ENCODE peak calls at places on chromosomes 3 and 15, in ten cellular contexts. B is breast epithelium, U is aorta, V is cardiac muscle cell, M is brain microvascular endothelial cell, F is SJSA1, C is lung, Q is IMR-90, A is SJCRH30, X is sigmoid colon. D is an unnamed sample.

GRCh38 chr3:141881702-141882101 is 5.3 kb downstream of the ATP1B3 start:
- DNase-seq in Q (no peak), F (no peak), M (no peak), V (no peak), U (no peak), X (no peak), A (no peak), B (no peak), C (no peak), D (no peak)

GRCh38 chr3:141789281-141789680 is 26.1 kb downstream of the GRK7 start:
- DNase-seq in F (no peak), M (no peak), X (no peak), A (peak), B (no peak), Q (no peak), U (no peak), V (no peak), C (no peak), D (no peak)

GRCh38 chr15:49037546-49037940 is 8.7 kb downstream of the SECISBP2L start:
- DNase-seq in V (no peak), U (no peak), B (no peak), C (no peak), Q (no peak), X (no peak), F (no peak), A (no peak), M (no peak), D (no peak)

GRCh38 chr3:11145888-11146287 is 8.4 kb upstream of the HRH1 start:
- DNase-seq in X (no peak), A (no peak), V (no peak), U (no peak), C (no peak), F (no peak), B (no peak), Q (peak), M (peak), D (no peak)

GRCh38 chr3:17158941-17159682 is 274.4 kb downstream of the PLCL2 start:
- DNase-seq in A (no peak), M (no peak), Q (peak), U (no peak), X (no peak), V (peak), C (no peak), B (no peak), F (no peak), D (no peak)

GRCh38 chr3:195240171-195240701 is 30.7 kb downstream of the XXYLT1 start:
- DNase-seq in F (peak), X (peak), M (no peak), U (peak), B (no peak), Q (no peak), C (peak), A (no peak), V (no peak), D (peak)

GRCh38 chr3:26350853-26351252 is 271.7 kb upstream of the LRRC3B start:
- DNase-seq in Q (no peak), A (no peak), F (no peak), U (no peak), B (no peak), V (no peak), M (no peak), X (no peak), C (no peak), D (no peak)

GRCh38 chr3:50267280-50267913 is 1.6 kb upstream of the SEMA3B start:
- DNase-seq in F (no peak), U (peak), A (peak), Q (no peak), M (no peak), C (peak), V (peak), B (no peak), X (peak), D (peak)

GRCh38 chr3:62186967-62187366 is 186.4 kb downstream of the FEZF2 start:
- DNase-seq in M (no peak), U (no peak), C (no peak), B (no peak), Q (peak), V (peak), F (no peak), A (no peak), X (no peak), D (no peak)

GRCh38 chr3:64687781-64688515 is at the start of gene ADAMTS9:
- DNase-seq in M (peak), C (peak), X (peak), U (peak), A (peak), Q (peak), V (peak), B (peak), F (peak), D (peak)

GRCh38 chr15:43958894-43959330 is 132.1 kb downstream of the WDR76 start:
- DNase-seq in C (no peak), V (no peak), A (no peak), U (no peak), Q (peak), B (no peak), X (no peak), F (no peak), M (peak), D (no peak)

GRCh38 chr15:34341922-34342736 is 807 bp downstream of the NOP10 start:
- DNase-seq in Q (no peak), X (no peak), M (no peak), V (no peak), C (no peak), B (no peak), A (no peak), U (no peak), F (no peak), D (no peak)

GRCh38 chr3:127212711-127213110 is 19.8 kb downstream of the PRR23E start:
- DNase-seq in F (peak), Q (no peak), M (no peak), B (no peak), V (no peak), X (peak), A (no peak), U (no peak), C (peak), D (no peak)

GRCh38 chr3:196677929-196678328 is 34.1 kb downstream of the CEP19 start:
- DNase-seq in F (no peak), B (no peak), A (no peak), X (no peak), M (no peak), C (no peak), U (no peak), V (no peak), Q (no peak), D (no peak)

GRCh38 chr15:37979597-37979996 is 45.2 kb downstream of the TMCO5A start:
- DNase-seq in M (no peak), A (no peak), V (no peak), X (no peak), C (no peak), F (no peak), B (no peak), U (no peak), Q (no peak), D (no peak)

GRCh38 chr3:105791919-105792786 is 76.7 kb downstream of the CBLB start:
- DNase-seq in Q (peak), B (peak), F (no peak), U (peak), C (peak), M (peak), A (no peak), V (no peak), X (peak), D (peak)

GRCh38 chr15:96353931-96354730 is 23.6 kb downstream of the NR2F2 start:
- DNase-seq in X (no peak), V (no peak), C (no peak), Q (peak), A (no peak), B (no peak), F (no peak), M (peak), U (peak), D (no peak)

GRCh38 chr15:96354731-96355560 is 24.4 kb downstream of the NR2F2 start:
- DNase-seq in U (no peak), A (no peak), V (no peak), C (no peak), B (no peak), X (no peak), M (peak), Q (peak), F (no peak), D (no peak)

GRCh38 chr15:96352594-96353377 is 22.3 kb downstream of the NR2F2 start:
- DNase-seq in M (peak), B (no peak), C (no peak), A (no peak), F (no peak), V (no peak), Q (peak), U (peak), X (no peak), D (no peak)

GRCh38 chr15:96351801-96352593 is 21.5 kb downstream of the NR2F2 start:
- DNase-seq in A (no peak), V (peak), C (no peak), U (peak), Q (no peak), X (no peak), F (no peak), B (no peak), M (peak), D (no peak)

GRCh38 chr15:96353378-96353930 is 23.0 kb downstream of the NR2F2 start:
- DNase-seq in X (no peak), C (no peak), Q (no peak), B (no peak), M (peak), U (no peak), F (no peak), A (no peak), V (no peak), D (no peak)
- H3K4me3 ChIP-seq in X (peak), C (no peak), Q (peak), B (peak), M (peak), U (no peak), F (peak), A (no peak), V (no peak), D (no peak)

GRCh38 chr3:183254816-183255730 is 2.0 kb downstream of the B3GNT5 start:
- DNase-seq in C (no peak), M (no peak), B (no peak), U (no peak), A (peak), X (peak), V (no peak), F (no peak), Q (peak), D (peak)
- H3K4me3 ChIP-seq in C (peak), M (peak), B (peak), U (peak), A (peak), X (peak), V (peak), F (peak), Q (peak), D (peak)

DNA sequence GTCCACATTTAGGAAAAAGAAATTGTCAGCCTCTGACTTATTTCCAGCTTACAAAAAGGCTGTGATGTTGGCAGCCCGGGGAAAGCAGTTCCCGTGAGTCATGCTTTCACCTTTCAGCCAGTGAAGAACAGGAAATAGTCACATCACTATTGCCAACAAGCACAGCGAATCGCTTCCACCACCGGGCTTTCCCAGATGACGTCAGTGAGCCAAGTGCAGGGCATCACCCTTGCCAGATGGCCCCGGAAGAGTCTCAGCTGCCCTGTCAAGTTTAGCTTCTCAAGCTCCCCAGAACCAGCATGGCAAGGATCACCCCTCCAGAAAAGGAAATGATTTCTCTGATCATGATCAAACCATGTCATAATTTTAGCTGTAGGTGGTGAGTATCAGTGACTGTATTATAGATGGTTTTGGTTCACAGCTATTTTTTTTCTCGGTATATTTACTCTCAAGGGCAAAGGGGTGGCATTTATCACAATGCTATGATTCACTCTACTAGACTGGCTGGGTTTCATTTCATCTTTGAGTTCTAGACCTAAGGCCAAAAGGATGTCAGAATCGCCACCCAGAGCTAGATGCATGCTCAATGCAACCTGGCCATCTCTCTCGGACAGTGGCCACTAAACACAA is 32.9 kb downstream of the B3GNT5 start:
- DNase-seq in M (peak), A (peak), U (peak), C (peak), B (peak), F (peak), Q (peak), X (peak), V (no peak), D (peak)
- H3K4me3 ChIP-seq in M (no peak), A (peak), U (no peak), C (no peak), B (no peak), F (no peak), Q (no peak), X (no peak), V (no peak), D (no peak)

GRCh38 chr15:89016549-89017041 is 71.7 kb upstream of the ABHD2 start:
- DNase-seq in X (no peak), A (no peak), V (no peak), C (no peak), U (no peak), F (no peak), B (peak), M (no peak), Q (peak), D (peak)
- H3K4me3 ChIP-seq in X (no peak), A (no peak), V (no peak), C (no peak), U (no peak), F (no peak), B (peak), M (no peak), Q (no peak), D (no peak)

DNA sequence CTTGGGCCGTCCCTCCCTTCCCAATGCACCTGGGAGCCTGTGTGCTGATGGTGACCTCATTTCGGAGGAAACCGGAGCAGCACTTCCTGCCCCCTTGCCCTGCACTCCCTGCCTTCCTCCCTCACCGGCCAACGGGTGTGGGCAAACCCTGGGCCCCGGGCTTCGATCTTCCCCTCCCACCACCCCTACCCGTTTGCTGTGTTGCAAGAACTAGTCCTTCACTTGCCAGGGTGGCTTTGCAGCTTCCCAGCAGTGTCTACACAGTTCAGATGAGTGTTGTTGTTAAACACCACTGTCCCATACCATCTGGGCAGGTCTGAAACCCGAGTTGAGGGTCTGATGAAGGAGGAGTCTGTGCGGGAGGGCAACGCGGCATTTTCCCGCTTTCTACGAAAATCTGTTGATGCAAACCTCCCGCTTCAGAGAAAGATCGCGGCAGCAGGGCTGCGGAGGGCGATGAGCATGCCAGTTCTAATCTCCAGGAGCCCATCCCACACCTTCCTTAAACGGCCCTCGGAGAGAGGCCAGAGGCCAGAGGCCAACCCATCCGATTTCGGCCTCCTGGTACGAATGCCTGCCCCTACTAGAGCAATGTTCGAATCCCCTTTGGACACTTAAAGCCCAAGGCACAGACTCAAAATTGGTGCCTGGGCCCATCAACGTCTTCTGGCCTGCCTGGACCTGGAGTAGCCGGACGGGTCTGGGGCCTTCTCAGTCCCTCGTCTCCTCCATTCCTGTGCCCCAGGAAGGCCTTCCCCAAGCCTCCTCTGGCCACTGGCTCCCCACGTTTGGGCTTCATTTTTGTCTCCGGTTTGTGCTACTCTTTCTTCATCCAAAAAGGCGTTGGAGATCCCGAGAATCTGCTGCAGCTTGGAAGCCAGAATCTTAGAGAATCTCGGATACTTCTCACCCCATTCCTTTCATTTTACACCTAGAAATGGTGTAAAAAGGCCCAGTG is 35.8 kb upstream of the POLG start:
- DNase-seq in Q (no peak), X (no peak), F (no peak), M (no peak), A (no peak), U (no peak), B (no peak), V (no peak), C (no peak), D (no peak)
- H3K4me3 ChIP-seq in Q (no peak), X (peak), F (no peak), M (no peak), A (no peak), U (no peak), B (no peak), V (no peak), C (no peak), D (no peak)

D was measured in thyroid gland.